ENCODE peak calls at places on chromosomes 11 and 22, in seven cellular contexts. D is cardiac muscle cell, K is thoracic aorta, R is upper lobe of right lung, S is OCI-LY7, H is right lobe of liver, I is HFF-Myc. E is an unnamed sample.
A peak's percentile ranks its signal among the peaks of the same experiment; 100 is the strongest.

GRCh38 chr22:17782621-17783020 is 8.4 kb upstream of the BID start:
- DNase-seq in I (no peak), D (no peak), R (no peak), K (no peak), S (no peak), H (no peak), E (no peak)

GRCh38 chr11:134126197-134126822 is 57.4 kb downstream of the JAM3 start:
- DNase-seq in I (peak; percentile 83), R (no peak), S (no peak), H (no peak), D (no peak), K (no peak), E (no peak)

GRCh38 chr22:43314611-43315010 is 28.6 kb downstream of the SCUBE1 start:
- DNase-seq in I (no peak), D (no peak), S (no peak), R (no peak), K (no peak), H (no peak), E (no peak)

GRCh38 chr11:32034680-32035079 is 56.2 kb upstream of the RCN1 start:
- DNase-seq in K (no peak), R (no peak), H (no peak), S (no peak), I (no peak), D (no peak), E (peak; percentile 42)

GRCh38 chr11:22337571-22338464 is at the start of gene SLC17A6:
- DNase-seq in S (peak; percentile 4), R (no peak), D (peak; percentile 87), K (no peak), I (peak; percentile 24), H (no peak), E (peak; percentile 13)

GRCh38 chr22:36383110-36383581 is 4.6 kb downstream of the MYH9 start:
- DNase-seq in S (peak; percentile 77), D (no peak), R (no peak), I (peak; percentile 83), H (no peak), K (no peak), E (peak; percentile 88)

GRCh38 chr22:27749597-27750225 is 51.8 kb downstream of the MN1 start:
- DNase-seq in D (peak; percentile 67), H (no peak), R (no peak), S (no peak), I (no peak), K (no peak), E (no peak)

GRCh38 chr11:129935723-129936122 is 40.3 kb upstream of the NFRKB start:
- DNase-seq in K (no peak), D (no peak), S (no peak), R (no peak), H (no peak), I (no peak), E (no peak)

GRCh38 chr11:69638941-69639681 is 1.8 kb upstream of the CCND1 start:
- DNase-seq in S (peak; percentile 15), K (peak; percentile 76), H (peak; percentile 96), I (peak; percentile 94), R (peak; percentile 96), D (peak; percentile 95), E (peak; percentile 90)

GRCh38 chr22:48391171-48391711 is 1436.4 kb downstream of the BRD1 start:
- DNase-seq in I (no peak), K (no peak), D (no peak), R (no peak), H (no peak), S (no peak), E (no peak)

GRCh38 chr11:11280826-11281225 is 72.2 kb downstream of the CSNK2A3 start:
- DNase-seq in K (no peak), R (no peak), S (no peak), I (no peak), H (no peak), D (no peak), E (no peak)

GRCh38 chr11:43278302-43278956 is 33.4 kb upstream of the API5 start:
- DNase-seq in H (no peak), K (no peak), D (peak; percentile 19), S (peak; percentile 38), I (no peak), R (no peak), E (no peak)

GRCh38 chr11:94500181-94500580 is 6.4 kb downstream of the ANKRD49 start:
- DNase-seq in H (no peak), K (no peak), S (no peak), D (no peak), I (no peak), R (no peak), E (no peak)

GRCh38 chr11:36233226-36233625 is 56.0 kb downstream of the COMMD9 start:
- DNase-seq in D (no peak), R (no peak), H (no peak), I (no peak), K (no peak), S (no peak), E (peak; percentile 87)

GRCh38 chr11:61800331-61801281 is 7.9 kb downstream of the FEN1 start:
- DNase-seq in K (no peak), R (no peak), I (no peak), D (no peak), S (no peak), H (no peak), E (no peak)

GRCh38 chr11:44648109-44648508 is 78.7 kb upstream of the TSPAN18 start:
- DNase-seq in H (no peak), I (no peak), D (no peak), K (no peak), R (no peak), S (no peak), E (no peak)

GRCh38 chr11:790721-791564 is 1.1 kb upstream of the CEND1 start:
- DNase-seq in H (no peak), I (no peak), S (no peak), K (no peak), R (no peak), D (peak; percentile 37), E (no peak)

DNA sequence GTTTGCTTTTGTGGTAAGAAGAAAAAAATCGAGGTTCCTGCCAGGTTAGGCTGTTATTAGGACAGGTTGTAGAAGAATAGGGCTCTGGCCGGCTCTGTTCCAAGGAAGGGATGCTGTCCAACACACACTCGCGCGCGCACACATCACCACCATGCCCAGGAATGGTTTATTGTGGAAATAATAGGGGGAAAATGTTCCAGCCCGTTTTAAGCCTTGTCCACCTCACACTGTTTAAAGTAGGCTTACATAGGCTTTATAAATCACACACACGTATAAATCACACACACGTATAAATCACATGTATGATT is 1.2 kb upstream of the ARHGAP20 start:
- DNase-seq in R (peak; percentile 35), I (no peak), H (no peak), D (no peak), K (no peak), S (no peak), E (no peak)
- TF ChIP-seq CTCF in R (no peak), I (no peak), H (no peak), D (no peak), K (no peak), S (no peak), E (no peak)

GRCh38 chr11:131913267-131913666 is 542.9 kb downstream of the NTM start:
- DNase-seq in D (no peak), H (no peak), S (no peak), R (no peak), I (no peak), K (no peak), E (no peak)

GRCh38 chr11:131912127-131912526 is 541.7 kb downstream of the NTM start:
- DNase-seq in S (no peak), R (no peak), K (no peak), I (no peak), D (no peak), H (no peak), E (no peak)

GRCh38 chr11:131908316-131908715 is 537.9 kb downstream of the NTM start:
- DNase-seq in K (no peak), D (no peak), S (no peak), H (no peak), R (no peak), I (no peak), E (no peak)

GRCh38 chr11:131909426-131910200 is 539.2 kb downstream of the NTM start:
- DNase-seq in K (no peak), S (no peak), H (no peak), R (no peak), D (no peak), I (no peak), E (no peak)

GRCh38 chr11:131910491-131911387 is 540.3 kb downstream of the NTM start:
- DNase-seq in I (no peak), R (no peak), K (no peak), S (no peak), H (no peak), D (peak; percentile 59), E (no peak)
- H3K4me3 ChIP-seq in I (peak overlapping the region; percentile 77), R (peak overlapping the region; percentile 29), K (peak overlapping the region; percentile 23), S (no peak overlapping the region), H (no peak overlapping the region), D (peak overlapping the region; percentile 43), E (peak overlapping the region; percentile 90)

GRCh38 chr11:114705280-114706024 is 27.1 kb downstream of the NXPE2 start:
- DNase-seq in R (no peak), S (no peak), I (no peak), H (no peak), K (no peak), D (no peak), E (no peak)
- TF ChIP-seq CTCF in R (no peak), S (no peak), I (no peak), H (no peak), K (no peak), D (no peak), E (no peak)

GRCh38 chr11:98090861-98091575 is 929.7 kb upstream of the CNTN5 start:
- DNase-seq in S (no peak), R (no peak), H (no peak), K (no peak), I (no peak), D (peak; percentile 2), E (no peak)
- H3K4me3 ChIP-seq in S (no peak overlapping the region), R (no peak overlapping the region), H (no peak overlapping the region), K (no peak overlapping the region), I (no peak overlapping the region), D (no peak overlapping the region), E (no peak overlapping the region)

E was measured in astrocyte of the cerebellum.